ENCODE peak calls at places on chromosomes 11 and 22, in ten cellular contexts. One of them, this sample, is unnamed.

GRCh38 chr22:28139993-28140392 is 220.9 kb upstream of the PITPNB start:
- DNase-seq in GM12865: no peak
- DNase-seq in AG08395: peak
- DNase-seq in RCC 7860: peak
- DNase-seq in activated CD4-positive, alpha-beta T cell treated with anti-CD3 and anti-CD28 coated beads for 48 hours: no peak
- DNase-seq in stimulated activated CD4-positive, alpha-beta T cell treated with anti-CD3 and anti-CD28 coated beads, Interleukin-12 subunit alpha, Interleukin-12 subunit beta, amount 100 ng/mL, for 4 hours: no peak
- DNase-seq in DMS53: no peak
- DNase-seq in C1 segment of cervical spinal cord: no peak
- DNase-seq in mesothelial cell of epicardium: no peak
- DNase-seq in left lobe of liver: no peak
- DNase-seq in this sample: no peak

GRCh38 chr22:26769663-26770062 is 112.3 kb downstream of the MIAT start:
- DNase-seq in C1 segment of cervical spinal cord: no peak
- DNase-seq in stimulated activated CD4-positive, alpha-beta T cell treated with anti-CD3 and anti-CD28 coated beads, Interleukin-12 subunit alpha, Interleukin-12 subunit beta, amount 100 ng/mL, for 4 hours: no peak
- DNase-seq in GM12865: no peak
- DNase-seq in left lobe of liver: no peak
- DNase-seq in mesothelial cell of epicardium: no peak
- DNase-seq in RCC 7860: no peak
- DNase-seq in DMS53: no peak
- DNase-seq in AG08395: no peak
- DNase-seq in activated CD4-positive, alpha-beta T cell treated with anti-CD3 and anti-CD28 coated beads for 48 hours: no peak
- DNase-seq in this sample: no peak

GRCh38 chr22:35809816-35810215 is 92.1 kb downstream of the APOL5 start:
- DNase-seq in C1 segment of cervical spinal cord: no peak
- DNase-seq in RCC 7860: no peak
- DNase-seq in activated CD4-positive, alpha-beta T cell treated with anti-CD3 and anti-CD28 coated beads for 48 hours: no peak
- DNase-seq in AG08395: no peak
- DNase-seq in stimulated activated CD4-positive, alpha-beta T cell treated with anti-CD3 and anti-CD28 coated beads, Interleukin-12 subunit alpha, Interleukin-12 subunit beta, amount 100 ng/mL, for 4 hours: no peak
- DNase-seq in DMS53: no peak
- DNase-seq in GM12865: no peak
- DNase-seq in mesothelial cell of epicardium: no peak
- DNase-seq in left lobe of liver: no peak
- DNase-seq in this sample: no peak

GRCh38 chr11:70547386-70547785 is 149.1 kb downstream of the CTTN start:
- DNase-seq in activated CD4-positive, alpha-beta T cell treated with anti-CD3 and anti-CD28 coated beads for 48 hours: no peak
- DNase-seq in GM12865: no peak
- DNase-seq in stimulated activated CD4-positive, alpha-beta T cell treated with anti-CD3 and anti-CD28 coated beads, Interleukin-12 subunit alpha, Interleukin-12 subunit beta, amount 100 ng/mL, for 4 hours: no peak
- DNase-seq in C1 segment of cervical spinal cord: no peak
- DNase-seq in DMS53: no peak
- DNase-seq in left lobe of liver: no peak
- DNase-seq in mesothelial cell of epicardium: no peak
- DNase-seq in AG08395: no peak
- DNase-seq in RCC 7860: no peak
- DNase-seq in this sample: no peak

GRCh38 chr11:60705895-60706294 is 6.5 kb downstream of the MS4A8 start:
- DNase-seq in activated CD4-positive, alpha-beta T cell treated with anti-CD3 and anti-CD28 coated beads for 48 hours: no peak
- DNase-seq in C1 segment of cervical spinal cord: no peak
- DNase-seq in DMS53: no peak
- DNase-seq in RCC 7860: no peak
- DNase-seq in stimulated activated CD4-positive, alpha-beta T cell treated with anti-CD3 and anti-CD28 coated beads, Interleukin-12 subunit alpha, Interleukin-12 subunit beta, amount 100 ng/mL, for 4 hours: no peak
- DNase-seq in AG08395: no peak
- DNase-seq in mesothelial cell of epicardium: no peak
- DNase-seq in GM12865: no peak
- DNase-seq in left lobe of liver: no peak
- DNase-seq in this sample: no peak

GRCh38 chr11:2473361-2474058 is 28.7 kb downstream of the KCNQ1 start:
- DNase-seq in GM12865: no peak
- DNase-seq in mesothelial cell of epicardium: no peak
- DNase-seq in DMS53: no peak
- DNase-seq in RCC 7860: no peak
- DNase-seq in C1 segment of cervical spinal cord: no peak
- DNase-seq in AG08395: no peak
- DNase-seq in activated CD4-positive, alpha-beta T cell treated with anti-CD3 and anti-CD28 coated beads for 48 hours: no peak
- DNase-seq in stimulated activated CD4-positive, alpha-beta T cell treated with anti-CD3 and anti-CD28 coated beads, Interleukin-12 subunit alpha, Interleukin-12 subunit beta, amount 100 ng/mL, for 4 hours: no peak
- DNase-seq in left lobe of liver: no peak
- DNase-seq in this sample: no peak

GRCh38 chr11:109512249-109512648 is 90.3 kb downstream of the C11orf87 start:
- DNase-seq in GM12865: no peak
- DNase-seq in DMS53: no peak
- DNase-seq in C1 segment of cervical spinal cord: no peak
- DNase-seq in mesothelial cell of epicardium: no peak
- DNase-seq in stimulated activated CD4-positive, alpha-beta T cell treated with anti-CD3 and anti-CD28 coated beads, Interleukin-12 subunit alpha, Interleukin-12 subunit beta, amount 100 ng/mL, for 4 hours: no peak
- DNase-seq in left lobe of liver: no peak
- DNase-seq in RCC 7860: no peak
- DNase-seq in activated CD4-positive, alpha-beta T cell treated with anti-CD3 and anti-CD28 coated beads for 48 hours: no peak
- DNase-seq in AG08395: no peak
- DNase-seq in this sample: no peak

GRCh38 chr22:29315286-29316195 is at the start of gene RASL10A:
- DNase-seq in C1 segment of cervical spinal cord: no peak
- DNase-seq in RCC 7860: no peak
- DNase-seq in DMS53: peak
- DNase-seq in GM12865: no peak
- DNase-seq in left lobe of liver: no peak
- DNase-seq in mesothelial cell of epicardium: no peak
- DNase-seq in activated CD4-positive, alpha-beta T cell treated with anti-CD3 and anti-CD28 coated beads for 48 hours: no peak
- DNase-seq in stimulated activated CD4-positive, alpha-beta T cell treated with anti-CD3 and anti-CD28 coated beads, Interleukin-12 subunit alpha, Interleukin-12 subunit beta, amount 100 ng/mL, for 4 hours: no peak
- DNase-seq in AG08395: no peak
- DNase-seq in this sample: no peak

GRCh38 chr11:17528906-17529813 is 15.1 kb downstream of the USH1C start:
- DNase-seq in AG08395: no peak
- DNase-seq in left lobe of liver: no peak
- DNase-seq in RCC 7860: no peak
- DNase-seq in mesothelial cell of epicardium: no peak
- DNase-seq in stimulated activated CD4-positive, alpha-beta T cell treated with anti-CD3 and anti-CD28 coated beads, Interleukin-12 subunit alpha, Interleukin-12 subunit beta, amount 100 ng/mL, for 4 hours: no peak
- DNase-seq in C1 segment of cervical spinal cord: no peak
- DNase-seq in GM12865: no peak
- DNase-seq in DMS53: peak
- DNase-seq in activated CD4-positive, alpha-beta T cell treated with anti-CD3 and anti-CD28 coated beads for 48 hours: no peak
- DNase-seq in this sample: no peak

This sample was measured in neural crest cell.